ENCODE peak calls at places on chromosomes 3 and 15, in seven cellular contexts. H is psoas muscle, D is AG04450, K is small intestine, F is lung, S is Peyer's patch, I is aorta. J is an unnamed sample.

GRCh38 chr3:76063019-76063418 is 277.7 kb upstream of the ZNF717 start:
- DNase-seq in K (peak; percentile 21), I (no peak), D (peak; percentile 59), S (no peak), H (no peak), F (no peak), J (peak; percentile 83)

GRCh38 chr3:176690470-176690869 is 506.8 kb downstream of the TBL1XR1 start:
- DNase-seq in K (no peak), D (no peak), S (no peak), I (no peak), F (no peak), H (no peak), J (no peak)

GRCh38 chr3:126998728-126999127 is 15.8 kb downstream of the PLXNA1 start:
- DNase-seq in F (no peak), S (no peak), H (no peak), D (no peak), K (peak; percentile 35), I (no peak), J (no peak)

GRCh38 chr15:62103431-62103830 is 36.7 kb downstream of the C2CD4A start:
- DNase-seq in I (no peak), F (no peak), H (no peak), D (no peak), S (no peak), K (no peak), J (no peak)

GRCh38 chr3:187677604-187678003 is 7.4 kb upstream of the SST start:
- DNase-seq in D (no peak), K (no peak), I (no peak), F (no peak), H (no peak), S (no peak), J (no peak)

GRCh38 chr3:102354818-102355515 is 79.8 kb upstream of the ZPLD1 start:
- DNase-seq in D (no peak), S (no peak), K (peak; percentile 37), I (no peak), F (no peak), H (no peak), J (peak; percentile 64)

GRCh38 chr3:119245778-119246177 is 5.1 kb upstream of the B4GALT4 start:
- DNase-seq in K (no peak), S (no peak), D (no peak), H (peak; percentile 77), F (peak; percentile 45), I (peak; percentile 67), J (no peak)

GRCh38 chr3:100216713-100217112 is 44.1 kb upstream of the TBC1D23 start:
- DNase-seq in F (no peak), K (no peak), D (no peak), I (no peak), S (no peak), H (no peak), J (no peak)

GRCh38 chr15:67107014-67107812 is 41.8 kb downstream of the SMAD3 start:
- DNase-seq in D (peak; percentile 97), S (peak; percentile 85), F (peak; percentile 72), K (peak; percentile 88), H (peak; percentile 86), I (peak; percentile 86), J (peak; percentile 94)

GRCh38 chr15:25624504-25625172 is 185.8 kb upstream of the UBE3A start:
- DNase-seq in K (no peak), H (no peak), D (no peak), S (no peak), F (no peak), I (peak; percentile 60), J (no peak)

GRCh38 chr3:187077537-187077936 is 61.8 kb downstream of the RPL39L start:
- DNase-seq in H (no peak), I (no peak), F (no peak), D (no peak), K (no peak), S (no peak), J (no peak)

GRCh38 chr3:184637705-184638104 is 74.2 kb downstream of the MAGEF1 start:
- DNase-seq in H (no peak), D (no peak), F (no peak), I (no peak), K (no peak), S (no peak), J (no peak)

GRCh38 chr3:128683957-128684356 is 33.3 kb upstream of the RPN1 start:
- DNase-seq in I (no peak), K (no peak), D (no peak), S (no peak), H (no peak), F (no peak), J (no peak)

GRCh38 chr3:98185180-98185579 is 18.7 kb downstream of the OR5H15 start:
- DNase-seq in S (no peak), I (no peak), K (no peak), D (no peak), F (no peak), H (no peak), J (no peak)

GRCh38 chr3:85864896-85865295 is 906.1 kb downstream of the CADM2 start:
- DNase-seq in S (no peak), K (no peak), H (no peak), F (no peak), D (no peak), I (no peak), J (no peak)

GRCh38 chr15:59931642-59932296 is 72.3 kb upstream of the FOXB1 start:
- DNase-seq in I (no peak), K (no peak), H (no peak), F (no peak), S (no peak), D (no peak), J (no peak)

GRCh38 chr3:70863049-70863448 is 550.6 kb upstream of the MDFIC2 start:
- DNase-seq in F (no peak), S (no peak), D (no peak), K (no peak), I (no peak), H (no peak), J (no peak)

GRCh38 chr3:70856414-70857162 is 544.1 kb upstream of the MDFIC2 start:
- DNase-seq in F (no peak), I (no peak), S (no peak), D (peak; percentile 64), K (no peak), H (no peak), J (peak; percentile 94)

GRCh38 chr3:70861234-70861633 is 548.8 kb upstream of the MDFIC2 start:
- DNase-seq in F (no peak), K (no peak), H (no peak), I (no peak), D (no peak), S (no peak), J (no peak)

GRCh38 chr3:70857926-70858325 is 545.5 kb upstream of the MDFIC2 start:
- DNase-seq in I (no peak), D (no peak), K (no peak), H (no peak), F (no peak), S (no peak), J (no peak)

DNA sequence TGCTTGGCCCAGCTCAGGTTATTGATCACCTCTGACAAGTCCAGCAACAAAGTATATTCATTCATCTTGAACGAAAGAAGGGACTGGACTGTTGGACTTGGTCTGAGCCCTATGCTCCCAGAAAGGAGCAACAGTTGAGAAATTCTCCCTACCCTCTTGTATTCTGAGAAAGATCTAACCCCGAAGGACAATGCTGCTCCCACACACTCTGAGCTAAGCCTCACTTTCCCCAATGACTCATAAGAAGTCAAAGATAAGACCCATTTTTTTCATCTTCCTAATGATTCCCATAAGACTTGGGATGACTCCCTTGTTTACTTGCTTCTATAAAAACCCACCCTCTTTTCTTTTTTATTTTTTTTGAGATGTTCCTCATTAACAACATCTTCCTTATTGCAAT is 549.4 kb upstream of the MDFIC2 start:
- DNase-seq in K (no peak), H (no peak), S (no peak), F (no peak), I (no peak), D (no peak), J (no peak)
- H3K27ac ChIP-seq in K (no peak overlapping the region), H (no peak overlapping the region), S (no peak overlapping the region), F (no peak overlapping the region), I (no peak overlapping the region), D (peak overlapping the region; percentile 59), J (no peak overlapping the region)

GRCh38 chr3:25237602-25238001 is 190.5 kb upstream of the RARB start:
- DNase-seq in D (no peak), I (no peak), F (no peak), S (no peak), K (no peak), H (no peak), J (no peak)

GRCh38 chr3:25229584-25229983 is 198.5 kb upstream of the RARB start:
- DNase-seq in F (no peak), I (no peak), K (no peak), S (no peak), H (no peak), D (no peak), J (no peak)

GRCh38 chr3:25235471-25235870 is 192.6 kb upstream of the RARB start:
- DNase-seq in D (no peak), H (no peak), F (no peak), S (no peak), I (no peak), K (no peak), J (no peak)

GRCh38 chr3:25239042-25239441 is 189.0 kb upstream of the RARB start:
- DNase-seq in I (no peak), K (no peak), H (no peak), S (no peak), F (no peak), D (no peak), J (no peak)

GRCh38 chr3:25235033-25235432 is 193.0 kb upstream of the RARB start:
- DNase-seq in K (no peak), D (no peak), H (no peak), F (no peak), S (no peak), I (no peak), J (no peak)
- H3K27ac ChIP-seq in K (no peak overlapping the region), D (no peak overlapping the region), H (no peak overlapping the region), F (no peak overlapping the region), S (no peak overlapping the region), I (no peak overlapping the region), J (no peak overlapping the region)

GRCh38 chr15:64774556-64775523 is 549 bp downstream of the RBPMS2 start:
- DNase-seq in K (no peak), H (no peak), I (no peak), S (no peak), D (no peak), F (no peak), J (no peak)
- H3K27ac ChIP-seq in K (peak overlapping the region; percentile 68), H (peak overlapping the region; percentile 16), I (no peak overlapping the region), S (peak overlapping the region; percentile 59), D (no peak overlapping the region), F (peak overlapping the region; percentile 61), J (no peak overlapping the region)

DNA sequence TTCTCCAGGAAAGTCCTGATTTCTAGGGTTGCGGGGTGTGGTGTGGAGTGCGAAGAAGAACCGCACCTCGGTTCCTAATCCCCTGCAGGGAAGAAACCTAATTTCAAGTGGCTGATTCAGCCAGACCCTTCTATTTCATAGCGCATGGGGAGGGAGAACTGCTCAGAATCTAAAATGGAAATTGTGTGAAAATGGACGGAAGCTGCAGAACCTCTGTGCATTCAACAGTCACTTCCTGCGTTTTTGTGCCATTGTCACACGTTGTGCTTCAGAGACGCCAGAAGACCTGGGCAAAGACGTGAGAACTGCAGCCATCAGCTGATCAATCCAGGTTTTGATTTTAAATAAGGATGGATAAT is 1.2 kb downstream of the SIDT1 start:
- DNase-seq in F (no peak), S (peak; percentile 67), I (no peak), D (no peak), K (peak; percentile 35), H (no peak), J (no peak)
- H3K27ac ChIP-seq in F (peak overlapping the region; percentile 23), S (peak overlapping the region; percentile 93), I (no peak overlapping the region), D (no peak overlapping the region), K (peak overlapping the region; percentile 87), H (no peak overlapping the region), J (no peak overlapping the region)

J was measured in epithelial cell of prostate.